ENCODE peak calls at places on chromosomes 4 and X, in ten cellular contexts. One of them, this sample, is unnamed.

GRCh38 chrX:17500145-17500579 is 125.2 kb downstream of the NHS start:
- DNase-seq in uterus: no peak
- DNase-seq in fibroblast of lung: peak; percentile 88
- DNase-seq in RWPE2: no peak
- DNase-seq in upper lobe of right lung: no peak
- DNase-seq in endothelial cell of umbilical vein: peak; percentile 85
- DNase-seq in psoas muscle: no peak
- DNase-seq in cardiac muscle cell: no peak
- DNase-seq in heart right ventricle: no peak
- DNase-seq in adipocyte: no peak
- DNase-seq in this sample: no peak

GRCh38 chr4:27643101-27643500 is 782.5 kb downstream of the STIM2 start:
- DNase-seq in psoas muscle: no peak
- DNase-seq in fibroblast of lung: no peak
- DNase-seq in RWPE2: no peak
- DNase-seq in adipocyte: no peak
- DNase-seq in uterus: no peak
- DNase-seq in cardiac muscle cell: no peak
- DNase-seq in endothelial cell of umbilical vein: no peak
- DNase-seq in heart right ventricle: no peak
- DNase-seq in upper lobe of right lung: no peak
- DNase-seq in this sample: no peak

GRCh38 chr4:6740347-6740746 is 24.4 kb downstream of the BLOC1S4 start:
- DNase-seq in endothelial cell of umbilical vein: no peak
- DNase-seq in fibroblast of lung: no peak
- DNase-seq in upper lobe of right lung: peak; percentile 25
- DNase-seq in uterus: no peak
- DNase-seq in psoas muscle: no peak
- DNase-seq in adipocyte: no peak
- DNase-seq in heart right ventricle: no peak
- DNase-seq in RWPE2: no peak
- DNase-seq in cardiac muscle cell: no peak
- DNase-seq in this sample: no peak

GRCh38 chr4:185244763-185245162 is 35.4 kb downstream of the SNX25 start:
- DNase-seq in RWPE2: no peak
- DNase-seq in heart right ventricle: no peak
- DNase-seq in fibroblast of lung: no peak
- DNase-seq in psoas muscle: no peak
- DNase-seq in cardiac muscle cell: no peak
- DNase-seq in uterus: no peak
- DNase-seq in upper lobe of right lung: no peak
- DNase-seq in endothelial cell of umbilical vein: no peak
- DNase-seq in adipocyte: no peak
- DNase-seq in this sample: no peak

GRCh38 chr4:31557444-31557843 is 837.3 kb downstream of the PCDH7 start:
- DNase-seq in uterus: no peak
- DNase-seq in psoas muscle: no peak
- DNase-seq in upper lobe of right lung: no peak
- DNase-seq in endothelial cell of umbilical vein: no peak
- DNase-seq in heart right ventricle: no peak
- DNase-seq in RWPE2: no peak
- DNase-seq in fibroblast of lung: no peak
- DNase-seq in cardiac muscle cell: no peak
- DNase-seq in adipocyte: no peak
- DNase-seq in this sample: no peak

GRCh38 chrX:154466036-154466435 is 8.0 kb downstream of the PLXNA3 start:
- DNase-seq in cardiac muscle cell: no peak
- DNase-seq in RWPE2: no peak
- DNase-seq in fibroblast of lung: no peak
- DNase-seq in uterus: no peak
- DNase-seq in psoas muscle: no peak
- DNase-seq in heart right ventricle: no peak
- DNase-seq in endothelial cell of umbilical vein: no peak
- DNase-seq in upper lobe of right lung: no peak
- DNase-seq in adipocyte: no peak
- DNase-seq in this sample: no peak

GRCh38 chr4:39319678-39320077 is 46.5 kb downstream of the RFC1 start:
- DNase-seq in RWPE2: no peak
- DNase-seq in cardiac muscle cell: no peak
- DNase-seq in endothelial cell of umbilical vein: peak; percentile 10
- DNase-seq in upper lobe of right lung: no peak
- DNase-seq in uterus: no peak
- DNase-seq in adipocyte: peak; percentile 64
- DNase-seq in fibroblast of lung: peak; percentile 97
- DNase-seq in psoas muscle: no peak
- DNase-seq in heart right ventricle: no peak
- DNase-seq in this sample: no peak

GRCh38 chrX:154046262-154046771 is 26.6 kb upstream of the IRAK1 start:
- DNase-seq in adipocyte: peak; percentile 82
- DNase-seq in uterus: peak; percentile 43
- DNase-seq in endothelial cell of umbilical vein: peak; percentile 93
- DNase-seq in upper lobe of right lung: no peak
- DNase-seq in psoas muscle: no peak
- DNase-seq in heart right ventricle: peak; percentile 43
- DNase-seq in RWPE2: no peak
- DNase-seq in fibroblast of lung: peak; percentile 87
- DNase-seq in cardiac muscle cell: no peak
- DNase-seq in this sample: peak; percentile 58

GRCh38 chr4:112361181-112361791 is 64.1 kb downstream of the ALPK1 start:
- DNase-seq in cardiac muscle cell: no peak
- DNase-seq in adipocyte: no peak
- DNase-seq in RWPE2: no peak
- DNase-seq in psoas muscle: no peak
- DNase-seq in fibroblast of lung: peak; percentile 30
- DNase-seq in endothelial cell of umbilical vein: no peak
- DNase-seq in heart right ventricle: no peak
- DNase-seq in uterus: no peak
- DNase-seq in upper lobe of right lung: no peak
- DNase-seq in this sample: peak; percentile 19

GRCh38 chrX:30246769-30247489 is at the start of gene MAGEB1:
- DNase-seq in heart right ventricle: no peak
- DNase-seq in adipocyte: no peak
- DNase-seq in fibroblast of lung: no peak
- DNase-seq in cardiac muscle cell: no peak
- DNase-seq in RWPE2: no peak
- DNase-seq in endothelial cell of umbilical vein: no peak
- DNase-seq in uterus: no peak
- DNase-seq in upper lobe of right lung: no peak
- DNase-seq in psoas muscle: no peak
- DNase-seq in this sample: peak; percentile 8

DNA sequence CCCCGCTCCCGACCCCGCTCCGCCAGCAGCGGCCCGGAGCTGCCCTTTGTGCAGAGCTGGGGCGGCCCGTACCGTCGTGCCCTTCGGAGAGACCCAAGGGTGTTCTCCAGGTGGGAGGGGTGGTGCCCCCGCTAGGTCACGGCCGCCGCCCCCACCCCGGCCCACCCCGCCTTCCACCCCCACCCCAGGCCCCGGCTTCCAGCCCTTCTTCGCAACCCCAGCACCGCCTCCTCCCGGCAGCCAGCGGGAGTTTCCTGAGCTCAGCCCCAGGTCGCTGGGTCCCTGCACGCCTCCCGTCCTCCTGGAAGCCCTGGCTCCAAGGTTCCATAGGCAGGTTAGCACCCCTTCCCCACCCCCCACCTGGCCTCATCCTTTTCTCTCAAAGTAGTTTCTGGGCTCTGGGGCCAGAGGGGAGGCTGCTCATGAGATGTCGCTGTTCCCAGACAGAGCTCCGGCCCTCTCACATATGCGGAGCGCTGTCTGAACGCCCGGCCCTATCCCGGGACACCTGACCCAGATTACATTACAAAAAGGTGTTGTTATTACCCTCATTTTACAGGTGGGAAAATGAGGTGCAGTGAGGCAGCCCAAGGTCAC is 25.2 kb upstream of the FGFR3 start:
- DNase-seq in endothelial cell of umbilical vein: peak; percentile 31
- DNase-seq in adipocyte: peak; percentile 57
- DNase-seq in cardiac muscle cell: peak; percentile 52
- DNase-seq in uterus: no peak
- DNase-seq in upper lobe of right lung: peak; percentile 91
- DNase-seq in RWPE2: no peak
- DNase-seq in psoas muscle: no peak
- DNase-seq in heart right ventricle: no peak
- DNase-seq in fibroblast of lung: peak; percentile 20
- DNase-seq in this sample: peak; percentile 71
- H3K4me3 ChIP-seq in endothelial cell of umbilical vein: no peak overlapping the region
- H3K4me3 ChIP-seq in adipocyte: no peak overlapping the region
- H3K4me3 ChIP-seq in cardiac muscle cell: peak overlapping the region; percentile 37
- H3K4me3 ChIP-seq in uterus: no peak overlapping the region
- H3K4me3 ChIP-seq in upper lobe of right lung: peak overlapping the region; percentile 40
- H3K4me3 ChIP-seq in RWPE2: peak overlapping the region; percentile 34
- H3K4me3 ChIP-seq in psoas muscle: peak overlapping the region; percentile 53
- H3K4me3 ChIP-seq in heart right ventricle: peak overlapping the region; percentile 22
- H3K4me3 ChIP-seq in fibroblast of lung: no peak overlapping the region
- H3K4me3 ChIP-seq in this sample: peak overlapping the region; percentile 32

GRCh38 chr4:48594185-48594584 is 104.1 kb downstream of the ZAR1 start:
- DNase-seq in psoas muscle: no peak
- DNase-seq in endothelial cell of umbilical vein: peak; percentile 88
- DNase-seq in upper lobe of right lung: no peak
- DNase-seq in heart right ventricle: peak; percentile 77
- DNase-seq in cardiac muscle cell: no peak
- DNase-seq in fibroblast of lung: no peak
- DNase-seq in uterus: no peak
- DNase-seq in RWPE2: no peak
- DNase-seq in adipocyte: no peak
- DNase-seq in this sample: peak; percentile 97

GRCh38 chr4:48602222-48602621 is 112.2 kb downstream of the ZAR1 start:
- DNase-seq in heart right ventricle: no peak
- DNase-seq in cardiac muscle cell: no peak
- DNase-seq in endothelial cell of umbilical vein: no peak
- DNase-seq in upper lobe of right lung: no peak
- DNase-seq in uterus: no peak
- DNase-seq in psoas muscle: no peak
- DNase-seq in fibroblast of lung: peak; percentile 82
- DNase-seq in RWPE2: no peak
- DNase-seq in adipocyte: peak; percentile 48
- DNase-seq in this sample: no peak

GRCh38 chr4:48591372-48591771 is 101.3 kb downstream of the ZAR1 start:
- DNase-seq in psoas muscle: no peak
- DNase-seq in endothelial cell of umbilical vein: no peak
- DNase-seq in uterus: no peak
- DNase-seq in RWPE2: no peak
- DNase-seq in fibroblast of lung: no peak
- DNase-seq in adipocyte: no peak
- DNase-seq in heart right ventricle: no peak
- DNase-seq in cardiac muscle cell: peak; percentile 44
- DNase-seq in upper lobe of right lung: no peak
- DNase-seq in this sample: no peak

GRCh38 chr4:48590884-48591283 is 100.8 kb downstream of the ZAR1 start:
- DNase-seq in RWPE2: no peak
- DNase-seq in psoas muscle: no peak
- DNase-seq in cardiac muscle cell: no peak
- DNase-seq in fibroblast of lung: no peak
- DNase-seq in endothelial cell of umbilical vein: no peak
- DNase-seq in adipocyte: no peak
- DNase-seq in upper lobe of right lung: no peak
- DNase-seq in heart right ventricle: no peak
- DNase-seq in uterus: no peak
- DNase-seq in this sample: no peak

DNA sequence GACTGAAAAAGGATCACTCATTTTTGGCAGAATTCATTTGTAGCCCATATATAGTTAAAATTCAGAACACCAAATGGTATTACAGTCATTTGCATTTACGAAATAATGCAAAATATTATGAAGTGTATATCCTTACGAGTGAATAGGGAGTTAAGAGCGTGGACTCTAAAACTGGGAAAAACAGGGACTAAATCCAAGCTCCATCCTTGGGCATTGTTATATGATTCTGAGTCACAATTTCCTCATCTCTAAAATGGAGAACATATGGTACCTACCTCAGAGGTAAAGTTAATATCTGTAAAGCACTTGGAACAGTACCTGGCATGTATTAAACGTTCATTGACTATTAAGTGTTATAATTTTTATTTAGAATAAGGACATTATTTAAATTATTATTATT is 106.3 kb downstream of the ZAR1 start:
- DNase-seq in adipocyte: no peak
- DNase-seq in cardiac muscle cell: no peak
- DNase-seq in psoas muscle: no peak
- DNase-seq in fibroblast of lung: no peak
- DNase-seq in heart right ventricle: no peak
- DNase-seq in endothelial cell of umbilical vein: peak; percentile 57
- DNase-seq in uterus: no peak
- DNase-seq in RWPE2: no peak
- DNase-seq in upper lobe of right lung: no peak
- DNase-seq in this sample: no peak
- H3K4me1 ChIP-seq in adipocyte: no peaks in the 10 kb centered on the region
- H3K4me1 ChIP-seq in cardiac muscle cell: peaks cover 41% of the 10 kb centered on the region
- H3K4me1 ChIP-seq in psoas muscle: no peaks in the 10 kb centered on the region
- H3K4me1 ChIP-seq in fibroblast of lung: no peaks in the 10 kb centered on the region
- H3K4me1 ChIP-seq in heart right ventricle: peaks cover 60% of the 10 kb centered on the region
- H3K4me1 ChIP-seq in endothelial cell of umbilical vein: peaks cover 43% of the 10 kb centered on the region
- H3K4me1 ChIP-seq in uterus: no peaks in the 10 kb centered on the region
- H3K4me1 ChIP-seq in RWPE2: no peaks in the 10 kb centered on the region
- H3K4me1 ChIP-seq in upper lobe of right lung: no peaks in the 10 kb centered on the region
- H3K4me1 ChIP-seq in this sample: peaks cover 25% of the 10 kb centered on the region

DNA sequence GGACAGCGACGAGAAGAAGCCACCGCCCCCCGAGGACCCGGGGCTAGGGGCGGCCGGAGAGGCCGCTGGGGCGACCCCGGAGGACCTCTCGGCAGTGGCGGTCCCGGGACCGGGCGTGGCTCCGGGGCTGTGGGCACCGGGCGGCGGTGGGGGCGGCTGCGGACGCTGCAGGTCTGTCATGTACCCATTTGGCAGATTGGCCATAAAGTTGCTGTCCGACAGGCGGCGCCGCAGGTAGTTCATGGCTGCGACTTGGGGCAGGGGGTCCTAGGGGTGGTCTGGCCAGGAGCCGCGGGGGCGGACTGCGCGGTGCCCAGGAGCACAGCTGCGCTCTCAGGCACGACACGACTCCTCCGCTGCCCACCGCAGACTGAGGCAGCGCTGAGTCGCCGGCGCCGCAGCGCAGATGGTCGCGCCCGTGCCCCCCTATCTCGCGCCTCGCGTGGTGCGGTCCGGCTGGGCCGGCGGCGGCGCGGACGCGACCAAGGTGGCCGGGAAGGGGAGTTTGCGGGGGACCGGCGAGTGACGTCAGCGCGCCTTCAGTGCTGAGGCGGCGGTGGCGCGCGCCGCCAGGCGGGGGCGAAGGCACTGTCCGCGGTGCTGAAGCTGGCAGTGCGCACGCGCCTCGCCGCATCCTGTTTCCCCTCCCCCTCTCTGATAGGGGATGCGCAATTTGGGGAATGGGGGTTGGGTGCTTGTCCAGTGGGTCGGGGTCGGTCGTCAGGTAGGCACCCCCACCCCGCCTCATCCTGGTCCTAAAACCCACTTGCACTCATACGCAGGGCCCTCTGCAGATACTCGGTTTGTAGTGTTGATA is at the start of gene SYN1:
- DNase-seq in endothelial cell of umbilical vein: peak; percentile 60
- DNase-seq in psoas muscle: peak; percentile 77
- DNase-seq in uterus: peak; percentile 79
- DNase-seq in fibroblast of lung: peak; percentile 74
- DNase-seq in upper lobe of right lung: peak; percentile 88
- DNase-seq in heart right ventricle: peak; percentile 79
- DNase-seq in adipocyte: peak; percentile 78
- DNase-seq in RWPE2: no peak
- DNase-seq in cardiac muscle cell: peak; percentile 88
- DNase-seq in this sample: peak; percentile 87
- H3K4me3 ChIP-seq in endothelial cell of umbilical vein: no peak within 1 kb of the TSS
- H3K4me3 ChIP-seq in psoas muscle: peak within 1 kb of the TSS; percentile 50
- H3K4me3 ChIP-seq in uterus: no peak within 1 kb of the TSS
- H3K4me3 ChIP-seq in fibroblast of lung: peak within 1 kb of the TSS; percentile 21
- H3K4me3 ChIP-seq in upper lobe of right lung: peak within 1 kb of the TSS; percentile 38
- H3K4me3 ChIP-seq in heart right ventricle: peak within 1 kb of the TSS; percentile 10
- H3K4me3 ChIP-seq in adipocyte: peak within 1 kb of the TSS; percentile 61
- H3K4me3 ChIP-seq in RWPE2: peak within 1 kb of the TSS; percentile 23
- H3K4me3 ChIP-seq in cardiac muscle cell: no peak within 1 kb of the TSS
- H3K4me3 ChIP-seq in this sample: peak within 1 kb of the TSS; percentile 35

GRCh38 chrX:12673487-12673886 is 117.7 kb upstream of the PRPS2 start:
- DNase-seq in RWPE2: no peak
- DNase-seq in endothelial cell of umbilical vein: no peak
- DNase-seq in uterus: no peak
- DNase-seq in heart right ventricle: no peak
- DNase-seq in cardiac muscle cell: no peak
- DNase-seq in upper lobe of right lung: no peak
- DNase-seq in psoas muscle: no peak
- DNase-seq in adipocyte: no peak
- DNase-seq in fibroblast of lung: no peak
- DNase-seq in this sample: no peak
- H3K4me1 ChIP-seq in RWPE2: no peaks in the 10 kb centered on the region
- H3K4me1 ChIP-seq in endothelial cell of umbilical vein: no peaks in the 10 kb centered on the region
- H3K4me1 ChIP-seq in uterus: no peaks in the 10 kb centered on the region
- H3K4me1 ChIP-seq in heart right ventricle: no peaks in the 10 kb centered on the region
- H3K4me1 ChIP-seq in cardiac muscle cell: no peaks in the 10 kb centered on the region
- H3K4me1 ChIP-seq in upper lobe of right lung: no peaks in the 10 kb centered on the region
- H3K4me1 ChIP-seq in psoas muscle: no peaks in the 10 kb centered on the region
- H3K4me1 ChIP-seq in adipocyte: no peaks in the 10 kb centered on the region
- H3K4me1 ChIP-seq in fibroblast of lung: no peaks in the 10 kb centered on the region
- H3K4me1 ChIP-seq in this sample: no peaks in the 10 kb centered on the region